ENCODE peak calls at places on chromosome 18, in seven cellular contexts. L, H, C, K, A, B and D are unnamed samples.

GRCh38 chr18:31149351-31149750 is 13.3 kb downstream of the DSC1 start:
- DNase-seq in L (no peak), H (no peak), C (no peak), K (peak), A (no peak), B (no peak), D (no peak)

GRCh38 chr18:6759579-6759978 is 30.1 kb downstream of the ARHGAP28 start:
- DNase-seq in L (no peak), H (no peak), C (no peak), K (no peak), A (no peak), B (no peak), D (no peak)

GRCh38 chr18:49178736-49179135 is 228.0 kb upstream of the SMAD7 start:
- DNase-seq in L (peak), H (peak), C (peak), K (no peak), A (no peak), B (peak), D (no peak)

GRCh38 chr18:58934356-58934755 is 69.7 kb downstream of the ZNF532 start:
- DNase-seq in L (no peak), H (no peak), C (no peak), K (no peak), A (no peak), B (no peak), D (no peak)

GRCh38 chr18:49899647-49900330 is 86.5 kb upstream of the ACAA2 start:
- DNase-seq in L (no peak), H (peak), C (peak), K (no peak), A (no peak), B (no peak), D (no peak)

GRCh38 chr18:48024891-48025660 is 94.6 kb upstream of the SMAD2 start:
- DNase-seq in L (no peak), H (no peak), C (no peak), K (no peak), A (no peak), B (no peak), D (no peak)

GRCh38 chr18:6757966-6758365 is 28.4 kb downstream of the ARHGAP28 start:
- DNase-seq in L (no peak), H (no peak), C (no peak), K (no peak), A (no peak), B (no peak), D (no peak)

GRCh38 chr18:76710646-76711520 is 111.5 kb upstream of the ZNF236 start:
- DNase-seq in L (no peak), H (no peak), C (no peak), K (no peak), A (no peak), B (no peak), D (no peak)

GRCh38 chr18:57230861-57231260 is 84.0 kb downstream of the BOD1L2 start:
- DNase-seq in L (no peak), H (no peak), C (no peak), K (peak), A (no peak), B (no peak), D (no peak)

GRCh38 chr18:79507546-79508480 is 112.1 kb downstream of the NFATC1 start:
- DNase-seq in L (no peak), H (no peak), C (peak), K (no peak), A (peak), B (peak), D (no peak)

GRCh38 chr18:57748770-57749603 is 54.1 kb downstream of the ATP8B1 start:
- DNase-seq in L (peak), H (peak), C (peak), K (peak), A (no peak), B (no peak), D (no peak)

GRCh38 chr18:80161781-80162417 is 52.8 kb downstream of the ADNP2 start:
- DNase-seq in L (no peak), H (no peak), C (no peak), K (no peak), A (no peak), B (no peak), D (no peak)

GRCh38 chr18:3062798-3063563 is 50.0 kb upstream of the LPIN2 start:
- DNase-seq in L (peak), H (peak), C (peak), K (peak), A (peak), B (peak), D (peak)

GRCh38 chr18:36593001-36593400 is 235.8 kb downstream of the TPGS2 start:
- DNase-seq in L (no peak), H (no peak), C (no peak), K (peak), A (no peak), B (no peak), D (no peak)

GRCh38 chr18:39946623-39947061 is 2008.4 kb upstream of the PIK3C3 start:
- DNase-seq in L (peak), H (no peak), C (peak), K (peak), A (no peak), B (no peak), D (no peak)

GRCh38 chr18:56576826-56577573 is 61.4 kb downstream of the TXNL1 start:
- DNase-seq in L (no peak), H (no peak), C (no peak), K (no peak), A (no peak), B (peak), D (no peak)

GRCh38 chr18:77486985-77487384 is 237.3 kb downstream of the GALR1 start:
- DNase-seq in L (no peak), H (no peak), C (no peak), K (peak), A (no peak), B (no peak), D (no peak)

GRCh38 chr18:39701839-39702238 is 2136.2 kb upstream of the CELF4 start:
- DNase-seq in L (peak), H (peak), C (no peak), K (peak), A (no peak), B (no peak), D (no peak)

GRCh38 chr18:76759056-76759455 is 63.3 kb upstream of the ZNF236 start:
- DNase-seq in L (no peak), H (no peak), C (no peak), K (no peak), A (no peak), B (no peak), D (no peak)

GRCh38 chr18:62578980-62579511 is 56.2 kb downstream of the ZCCHC2 start:
- DNase-seq in L (no peak), H (no peak), C (no peak), K (no peak), A (no peak), B (no peak), D (no peak)

GRCh38 chr18:49048361-49048760 is 97.6 kb upstream of the SMAD7 start:
- DNase-seq in L (no peak), H (no peak), C (no peak), K (peak), A (no peak), B (no peak), D (no peak)

GRCh38 chr18:21183670-21184069 is 58.4 kb upstream of the GREB1L start:
- DNase-seq in L (no peak), H (peak), C (no peak), K (peak), A (no peak), B (no peak), D (no peak)

GRCh38 chr18:23380001-23380550 is 73.0 kb upstream of the RIOK3 start:
- DNase-seq in L (peak), H (no peak), C (no peak), K (peak), A (no peak), B (no peak), D (no peak)

GRCh38 chr18:48934400-48934707 is 16.4 kb downstream of the SMAD7 start:
- DNase-seq in L (no peak), H (no peak), C (no peak), K (no peak), A (no peak), B (peak), D (no peak)

GRCh38 chr18:45056907-45057306 is 376.2 kb downstream of the SETBP1 start:
- DNase-seq in L (no peak), H (no peak), C (no peak), K (no peak), A (no peak), B (no peak), D (no peak)

GRCh38 chr18:29160123-29160522 is 983.2 kb upstream of the CDH2 start:
- DNase-seq in L (no peak), H (no peak), C (no peak), K (no peak), A (no peak), B (no peak), D (no peak)

GRCh38 chr18:36379426-36379984 is 82.0 kb downstream of the FHOD3 start:
- DNase-seq in L (no peak), H (no peak), C (no peak), K (no peak), A (no peak), B (no peak), D (no peak)

GRCh38 chr18:13999266-13999665 is 83.9 kb upstream of the MC2R start:
- DNase-seq in L (no peak), H (no peak), C (no peak), K (no peak), A (no peak), B (no peak), D (no peak)

GRCh38 chr18:74645717-74646116 is 48.0 kb downstream of the ZNF407 start:
- DNase-seq in L (no peak), H (no peak), C (no peak), K (peak), A (no peak), B (no peak), D (no peak)

GRCh38 chr18:3235846-3236245 is 11.8 kb upstream of the MYL12A start:
- DNase-seq in L (no peak), H (no peak), C (no peak), K (no peak), A (no peak), B (no peak), D (no peak)

GRCh38 chr18:2087877-2088673 is 483.2 kb downstream of the METTL4 start:
- DNase-seq in L (no peak), H (no peak), C (peak), K (peak), A (no peak), B (no peak), D (no peak)

GRCh38 chr18:79576686-79577351 is 102.8 kb upstream of the CTDP1 start:
- DNase-seq in L (no peak), H (no peak), C (peak), K (no peak), A (peak), B (peak), D (no peak)

GRCh38 chr18:5943514-5943913 is 48.2 kb upstream of the TMEM200C start:
- DNase-seq in L (no peak), H (no peak), C (no peak), K (no peak), A (no peak), B (peak), D (no peak)

GRCh38 chr18:9736942-9737813 is 29.1 kb downstream of the RAB31 start:
- DNase-seq in L (no peak), H (no peak), C (no peak), K (peak), A (no peak), B (no peak), D (no peak)

GRCh38 chr18:73577365-73577764 is 570.3 kb downstream of the FBXO15 start:
- DNase-seq in L (no peak), H (no peak), C (no peak), K (peak), A (no peak), B (no peak), D (no peak)

DNA sequence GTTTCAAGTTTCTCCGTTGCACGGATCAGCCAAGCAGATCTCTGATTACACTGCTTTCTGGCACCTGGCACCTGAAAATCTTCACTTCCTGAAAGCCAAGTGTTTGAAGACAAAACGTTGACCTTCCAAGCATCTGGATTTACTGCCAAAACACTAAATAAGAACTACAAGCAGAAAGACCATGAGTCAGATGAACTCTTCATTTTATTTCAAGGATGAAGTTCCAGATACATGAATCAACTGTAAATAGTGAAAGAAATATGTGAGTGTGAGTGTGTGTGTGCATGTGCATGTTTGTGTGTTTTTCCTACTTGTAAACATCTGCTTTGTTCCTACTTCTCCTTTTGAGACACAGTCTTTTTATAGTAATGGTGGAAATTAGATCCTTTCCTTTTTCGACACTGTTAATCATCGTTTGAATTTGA is 60.0 kb upstream of the DTNA start:
- DNase-seq in L (no peak), H (no peak), C (peak), K (peak), A (no peak), B (no peak), D (no peak)
- H3K27ac ChIP-seq in L (no peak), H (no peak), C (no peak), K (no peak), A (no peak), B (no peak), D (no peak)

GRCh38 chr18:22344908-22345670 is 72.6 kb downstream of the CTAGE1 start:
- DNase-seq in L (no peak), H (no peak), C (no peak), K (no peak), A (peak), B (no peak), D (no peak)
- H3K27ac ChIP-seq in L (no peak), H (no peak), C (no peak), K (no peak), A (peak), B (no peak), D (no peak)

GRCh38 chr18:35042389-35043066 is 1.3 kb downstream of the MAPRE2 start:
- DNase-seq in L (no peak), H (no peak), C (no peak), K (no peak), A (no peak), B (no peak), D (no peak)
- H3K27ac ChIP-seq in L (no peak), H (peak), C (no peak), K (no peak), A (no peak), B (peak), D (peak)

DNA sequence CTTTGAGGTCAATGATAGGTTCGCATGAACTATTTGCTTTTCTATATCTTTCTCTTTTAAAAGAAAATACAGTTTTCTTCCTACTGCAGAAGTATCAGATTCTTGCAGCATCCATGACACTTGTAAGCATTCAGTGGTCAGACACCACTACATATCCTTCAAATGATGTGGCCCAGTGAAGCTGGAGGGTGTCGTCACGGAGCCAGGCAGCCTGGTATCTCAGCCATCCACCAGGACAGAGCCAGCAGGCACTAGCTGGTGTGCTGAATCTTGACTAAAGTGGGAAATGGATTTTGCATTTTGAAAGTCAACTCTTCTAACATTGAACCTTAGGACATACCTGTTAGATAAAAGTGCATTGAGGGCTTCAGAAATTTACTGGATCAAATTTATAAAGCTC is 5.4 kb downstream of the KLHL14 start:
- DNase-seq in L (no peak), H (peak), C (no peak), K (no peak), A (no peak), B (no peak), D (no peak)
- H3K27ac ChIP-seq in L (no peak), H (no peak), C (no peak), K (no peak), A (no peak), B (no peak), D (no peak)